ENCODE peak calls at places on chromosomes 7 and 10, in four cellular contexts. T is astrocyte of the spinal cord, N is GDM1, I is RCC 7860. A is an unnamed sample.

GRCh38 chr7:102291056-102291915 is 4.6 kb downstream of the SH2B2 start:
- DNase-seq in T (no peak), N (no peak), I (no peak), A (no peak)

GRCh38 chr10:3741688-3742461 is 43.1 kb downstream of the KLF6 start:
- DNase-seq in T (no peak), N (no peak), I (no peak), A (no peak)

GRCh38 chr7:116368960-116369359 is 130.6 kb upstream of the CAV2 start:
- DNase-seq in T (no peak), N (no peak), I (no peak), A (no peak)

GRCh38 chr10:67779455-67780205 is 58.4 kb downstream of the DNAJC12 start:
- DNase-seq in T (peak), N (peak), I (peak), A (peak)

GRCh38 chr10:79444243-79445119 is 943 bp downstream of the ZCCHC24 start:
- DNase-seq in T (peak), N (peak), I (peak), A (peak)

GRCh38 chr7:8254667-8255066 is 7.3 kb downstream of the ICA1 start:
- DNase-seq in T (no peak), N (no peak), I (no peak), A (no peak)

GRCh38 chr7:40885503-40885902 is 750.7 kb downstream of the SUGCT start:
- DNase-seq in T (peak), N (no peak), I (peak), A (peak)

GRCh38 chr10:80148166-80148805 is 15.8 kb downstream of the PLAC9 start:
- DNase-seq in T (no peak), N (no peak), I (no peak), A (no peak)

GRCh38 chr10:75592014-75592842 is 160.8 kb downstream of the LRMDA start:
- DNase-seq in T (no peak), N (no peak), I (no peak), A (no peak)

GRCh38 chr7:11557627-11558026 is 274.4 kb downstream of the THSD7A start:
- DNase-seq in T (no peak), N (no peak), I (no peak), A (peak)

GRCh38 chr10:46106410-46107255 is 60.6 kb upstream of the MSMB start:
- DNase-seq in T (peak), N (peak), I (peak), A (peak)

GRCh38 chr10:103890194-103890658 is 27.8 kb downstream of the STN1 start:
- DNase-seq in T (no peak), N (no peak), I (no peak), A (peak)

GRCh38 chr7:15007507-15007906 is 105.0 kb upstream of the DGKB start:
- DNase-seq in T (no peak), N (no peak), I (no peak), A (no peak)

GRCh38 chr10:1148855-1149620 is 92.9 kb downstream of the WDR37 start:
- DNase-seq in T (no peak), N (no peak), I (no peak), A (no peak)

GRCh38 chr10:44971419-44971818 is 7.2 kb downstream of the DEPP1 start:
- DNase-seq in T (no peak), N (no peak), I (no peak), A (no peak)

GRCh38 chr10:480928-481551 is 208.4 kb downstream of the DIP2C start:
- DNase-seq in T (no peak), N (no peak), I (no peak), A (no peak)

GRCh38 chr10:112852308-112852707 is 97.7 kb upstream of the TCF7L2 start:
- DNase-seq in T (no peak), N (peak), I (no peak), A (no peak)

GRCh38 chr7:47453093-47454056 is 128.5 kb downstream of the TNS3 start:
- DNase-seq in T (peak), N (no peak), I (peak), A (peak)

GRCh38 chr10:70334526-70335245 is 47.7 kb downstream of the LRRC20 start:
- DNase-seq in T (no peak), N (no peak), I (no peak), A (no peak)

GRCh38 chr7:108452707-108453106 is 3.5 kb downstream of the NRCAM start:
- DNase-seq in T (peak), N (no peak), I (peak), A (peak)

GRCh38 chr7:69775231-69775771 is 177.0 kb downstream of the AUTS2 start:
- DNase-seq in T (no peak), N (no peak), I (no peak), A (no peak)

GRCh38 chr10:456486-456885 is 233.0 kb downstream of the DIP2C start:
- DNase-seq in T (no peak), N (no peak), I (no peak), A (no peak)

GRCh38 chr7:119596651-119597050 is 676.3 kb upstream of the KCND2 start:
- DNase-seq in T (no peak), N (no peak), I (no peak), A (no peak)

GRCh38 chr7:146378196-146378595 is 261.6 kb downstream of the CNTNAP2 start:
- DNase-seq in T (no peak), N (no peak), I (no peak), A (no peak)